ENCODE peak calls at places on chromosomes 1 and 21, in eight cellular contexts. One of them, this sample, is unnamed.

GRCh38 chr1:5678759-5679158 is 313.5 kb downstream of the NPHP4 start:
- DNase-seq in KG1: no peak
- DNase-seq in fibroblast of the conjunctiva: no peak
- DNase-seq in NCI-H1105 treated with DMSO at 0.1 percent for 48 hours: no peak
- DNase-seq in amygdala: no peak
- DNase-seq in left lobe of liver: no peak
- DNase-seq in activated T-cell treated with anti-CD3 and anti-CD28 coated beads for 24 hours: no peak
- DNase-seq in GM23248: no peak
- DNase-seq in this sample: no peak

GRCh38 chr1:246492611-246493245 is 14.4 kb downstream of the SMYD3 start:
- DNase-seq in KG1: peak; percentile 57
- DNase-seq in left lobe of liver: no peak
- DNase-seq in amygdala: peak; percentile 30
- DNase-seq in GM23248: peak; percentile 89
- DNase-seq in fibroblast of the conjunctiva: peak; percentile 62
- DNase-seq in activated T-cell treated with anti-CD3 and anti-CD28 coated beads for 24 hours: peak; percentile 29
- DNase-seq in NCI-H1105 treated with DMSO at 0.1 percent for 48 hours: peak; percentile 36
- DNase-seq in this sample: peak; percentile 35

GRCh38 chr1:38284953-38285352 is 238.4 kb upstream of the POU3F1 start:
- DNase-seq in GM23248: no peak
- DNase-seq in KG1: no peak
- DNase-seq in left lobe of liver: peak; percentile 50
- DNase-seq in amygdala: no peak
- DNase-seq in NCI-H1105 treated with DMSO at 0.1 percent for 48 hours: no peak
- DNase-seq in fibroblast of the conjunctiva: no peak
- DNase-seq in activated T-cell treated with anti-CD3 and anti-CD28 coated beads for 24 hours: no peak
- DNase-seq in this sample: no peak

GRCh38 chr1:119675349-119676343 is 27.6 kb upstream of the ZNF697 start:
- DNase-seq in amygdala: peak; percentile 49
- DNase-seq in left lobe of liver: peak; percentile 87
- DNase-seq in GM23248: peak; percentile 85
- DNase-seq in NCI-H1105 treated with DMSO at 0.1 percent for 48 hours: peak; percentile 88
- DNase-seq in fibroblast of the conjunctiva: peak; percentile 77
- DNase-seq in activated T-cell treated with anti-CD3 and anti-CD28 coated beads for 24 hours: peak; percentile 59
- DNase-seq in KG1: peak; percentile 84
- DNase-seq in this sample: peak; percentile 61

GRCh38 chr1:166915941-166916340 is 39.9 kb upstream of the TADA1 start:
- DNase-seq in amygdala: no peak
- DNase-seq in activated T-cell treated with anti-CD3 and anti-CD28 coated beads for 24 hours: no peak
- DNase-seq in GM23248: peak; percentile 38
- DNase-seq in left lobe of liver: no peak
- DNase-seq in NCI-H1105 treated with DMSO at 0.1 percent for 48 hours: no peak
- DNase-seq in KG1: no peak
- DNase-seq in fibroblast of the conjunctiva: no peak
- DNase-seq in this sample: peak; percentile 20

GRCh38 chr1:198680174-198680871 is 41.5 kb downstream of the PTPRC start:
- DNase-seq in left lobe of liver: no peak
- DNase-seq in activated T-cell treated with anti-CD3 and anti-CD28 coated beads for 24 hours: no peak
- DNase-seq in KG1: no peak
- DNase-seq in NCI-H1105 treated with DMSO at 0.1 percent for 48 hours: no peak
- DNase-seq in amygdala: no peak
- DNase-seq in GM23248: no peak
- DNase-seq in fibroblast of the conjunctiva: no peak
- DNase-seq in this sample: no peak

GRCh38 chr1:67700220-67700619 is 15.2 kb downstream of the GADD45A start:
- DNase-seq in left lobe of liver: no peak
- DNase-seq in activated T-cell treated with anti-CD3 and anti-CD28 coated beads for 24 hours: no peak
- DNase-seq in GM23248: no peak
- DNase-seq in fibroblast of the conjunctiva: no peak
- DNase-seq in KG1: no peak
- DNase-seq in NCI-H1105 treated with DMSO at 0.1 percent for 48 hours: no peak
- DNase-seq in amygdala: no peak
- DNase-seq in this sample: no peak

GRCh38 chr21:43911015-43911934 is 46.3 kb downstream of the AGPAT3 start:
- DNase-seq in GM23248: no peak
- DNase-seq in activated T-cell treated with anti-CD3 and anti-CD28 coated beads for 24 hours: no peak
- DNase-seq in KG1: no peak
- DNase-seq in fibroblast of the conjunctiva: no peak
- DNase-seq in left lobe of liver: peak; percentile 94
- DNase-seq in NCI-H1105 treated with DMSO at 0.1 percent for 48 hours: no peak
- DNase-seq in amygdala: no peak
- DNase-seq in this sample: no peak

GRCh38 chr1:244150071-244150470 is 99.0 kb downstream of the ZBTB18 start:
- DNase-seq in left lobe of liver: no peak
- DNase-seq in NCI-H1105 treated with DMSO at 0.1 percent for 48 hours: no peak
- DNase-seq in activated T-cell treated with anti-CD3 and anti-CD28 coated beads for 24 hours: no peak
- DNase-seq in fibroblast of the conjunctiva: peak; percentile 3
- DNase-seq in amygdala: no peak
- DNase-seq in KG1: no peak
- DNase-seq in GM23248: peak; percentile 59
- DNase-seq in this sample: no peak

GRCh38 chr1:229031491-229032341 is 239.2 kb upstream of the RAB4A start:
- DNase-seq in amygdala: no peak
- DNase-seq in activated T-cell treated with anti-CD3 and anti-CD28 coated beads for 24 hours: no peak
- DNase-seq in NCI-H1105 treated with DMSO at 0.1 percent for 48 hours: no peak
- DNase-seq in fibroblast of the conjunctiva: no peak
- DNase-seq in left lobe of liver: no peak
- DNase-seq in KG1: no peak
- DNase-seq in GM23248: no peak
- DNase-seq in this sample: no peak

GRCh38 chr1:58815680-58816071 is 31.8 kb upstream of the JUN start:
- DNase-seq in fibroblast of the conjunctiva: no peak
- DNase-seq in left lobe of liver: peak; percentile 63
- DNase-seq in KG1: no peak
- DNase-seq in activated T-cell treated with anti-CD3 and anti-CD28 coated beads for 24 hours: no peak
- DNase-seq in amygdala: no peak
- DNase-seq in NCI-H1105 treated with DMSO at 0.1 percent for 48 hours: no peak
- DNase-seq in GM23248: peak; percentile 48
- DNase-seq in this sample: no peak

GRCh38 chr1:208437416-208437815 is 193.2 kb upstream of the PLXNA2 start:
- DNase-seq in fibroblast of the conjunctiva: no peak
- DNase-seq in KG1: no peak
- DNase-seq in activated T-cell treated with anti-CD3 and anti-CD28 coated beads for 24 hours: no peak
- DNase-seq in NCI-H1105 treated with DMSO at 0.1 percent for 48 hours: no peak
- DNase-seq in left lobe of liver: no peak
- DNase-seq in GM23248: peak; percentile 76
- DNase-seq in amygdala: no peak
- DNase-seq in this sample: peak; percentile 36

GRCh38 chr1:44418022-44418673 is 13.1 kb downstream of the RNF220 start:
- DNase-seq in fibroblast of the conjunctiva: no peak
- DNase-seq in amygdala: no peak
- DNase-seq in GM23248: no peak
- DNase-seq in activated T-cell treated with anti-CD3 and anti-CD28 coated beads for 24 hours: no peak
- DNase-seq in KG1: peak; percentile 63
- DNase-seq in left lobe of liver: no peak
- DNase-seq in NCI-H1105 treated with DMSO at 0.1 percent for 48 hours: no peak
- DNase-seq in this sample: no peak

GRCh38 chr1:68675336-68675735 is 178.5 kb upstream of the DEPDC1 start:
- DNase-seq in NCI-H1105 treated with DMSO at 0.1 percent for 48 hours: no peak
- DNase-seq in KG1: no peak
- DNase-seq in activated T-cell treated with anti-CD3 and anti-CD28 coated beads for 24 hours: no peak
- DNase-seq in amygdala: no peak
- DNase-seq in left lobe of liver: no peak
- DNase-seq in fibroblast of the conjunctiva: no peak
- DNase-seq in GM23248: no peak
- DNase-seq in this sample: no peak

GRCh38 chr1:203557390-203557789 is 63.4 kb downstream of the OPTC start:
- DNase-seq in GM23248: peak; percentile 94
- DNase-seq in NCI-H1105 treated with DMSO at 0.1 percent for 48 hours: no peak
- DNase-seq in fibroblast of the conjunctiva: peak; percentile 27
- DNase-seq in activated T-cell treated with anti-CD3 and anti-CD28 coated beads for 24 hours: no peak
- DNase-seq in amygdala: no peak
- DNase-seq in left lobe of liver: no peak
- DNase-seq in KG1: no peak
- DNase-seq in this sample: peak; percentile 62

GRCh38 chr21:46100426-46100825 is 2.5 kb downstream of the COL6A2 start:
- DNase-seq in KG1: no peak
- DNase-seq in left lobe of liver: peak; percentile 6
- DNase-seq in NCI-H1105 treated with DMSO at 0.1 percent for 48 hours: no peak
- DNase-seq in amygdala: no peak
- DNase-seq in activated T-cell treated with anti-CD3 and anti-CD28 coated beads for 24 hours: no peak
- DNase-seq in GM23248: peak; percentile 90
- DNase-seq in fibroblast of the conjunctiva: peak; percentile 46
- DNase-seq in this sample: no peak

This sample was measured in skeletal muscle cell.